ENCODE peak calls at places on chromosome 12, in seven cellular contexts. H, L, Y, O, V, W and A are unnamed samples.

GRCh38 chr12:48865141-48865440 is 579 bp downstream of the RND1 start:
- DNase-seq in H (no peak), L (no peak), Y (no peak), O (no peak), V (no peak), W (peak), A (no peak)

GRCh38 chr12:54439521-54440255 is 20.6 kb upstream of the ITGA5 start:
- DNase-seq in H (peak), L (no peak), Y (peak), O (peak), V (no peak), W (peak), A (peak)

GRCh38 chr12:1918875-1919236 is 404 bp upstream of the CACNA2D4 start:
- DNase-seq in H (no peak), L (no peak), Y (no peak), O (no peak), V (no peak), W (no peak), A (no peak)

GRCh38 chr12:20274008-20274407 is 94.3 kb upstream of the PDE3A start:
- DNase-seq in H (no peak), L (no peak), Y (no peak), O (no peak), V (no peak), W (peak), A (no peak)

GRCh38 chr12:78725951-78726550 is 138.5 kb upstream of the SYT1 start:
- DNase-seq in H (no peak), L (no peak), Y (no peak), O (no peak), V (no peak), W (peak), A (no peak)

GRCh38 chr12:57760347-57760982 is 5.6 kb downstream of the MARCHF9 start:
- DNase-seq in H (no peak), L (no peak), Y (no peak), O (no peak), V (no peak), W (peak), A (no peak)

GRCh38 chr12:63752283-63752682 is 27.4 kb upstream of the RXYLT1 start:
- DNase-seq in H (no peak), L (no peak), Y (no peak), O (no peak), V (no peak), W (no peak), A (no peak)

GRCh38 chr12:92544321-92544720 is 158.5 kb upstream of the PLEKHG7 start:
- DNase-seq in H (no peak), L (no peak), Y (no peak), O (no peak), V (no peak), W (no peak), A (no peak)

GRCh38 chr12:53223391-53224267 is 8.4 kb downstream of the RARG start:
- DNase-seq in H (peak), L (no peak), Y (no peak), O (no peak), V (no peak), W (peak), A (no peak)

GRCh38 chr12:103965590-103966407 is at the start of gene TDG:
- DNase-seq in H (peak), L (peak), Y (peak), O (peak), V (peak), W (peak), A (peak)
- TF ChIP-seq CTCF in H (no peak), L (no peak), Y (no peak), O (no peak), V (peak), W (peak), A (no peak)

GRCh38 chr12:111691262-111691661 is 5.4 kb downstream of the ACAD10 start:
- DNase-seq in H (no peak), L (no peak), Y (no peak), O (no peak), V (no peak), W (no peak), A (no peak)

GRCh38 chr12:111693818-111694217 is 8.0 kb downstream of the ACAD10 start:
- DNase-seq in H (no peak), L (no peak), Y (no peak), O (no peak), V (no peak), W (no peak), A (no peak)

GRCh38 chr12:111687255-111687654 is 1.4 kb downstream of the ACAD10 start:
- DNase-seq in H (no peak), L (no peak), Y (peak), O (peak), V (no peak), W (no peak), A (peak)

GRCh38 chr12:111687952-111688351 is 2.1 kb downstream of the ACAD10 start:
- DNase-seq in H (no peak), L (no peak), Y (no peak), O (no peak), V (no peak), W (no peak), A (no peak)

GRCh38 chr12:111692575-111693210 is 6.8 kb downstream of the ACAD10 start:
- DNase-seq in H (no peak), L (no peak), Y (peak), O (peak), V (no peak), W (no peak), A (no peak)
- TF ChIP-seq CTCF in H (no peak), L (no peak), Y (peak), O (no peak), V (peak), W (peak), A (peak)

GRCh38 chr12:3523058-3523457 is 32.1 kb downstream of the PRMT8 start:
- DNase-seq in H (no peak), L (no peak), Y (no peak), O (no peak), V (no peak), W (no peak), A (no peak)
- TF ChIP-seq CTCF in H (no peak), L (no peak), Y (no peak), O (no peak), V (no peak), W (no peak), A (no peak)

GRCh38 chr12:209246-209645 is 4.7 kb downstream of the SLC6A12 start:
- DNase-seq in H (no peak), L (no peak), Y (no peak), O (no peak), V (peak), W (no peak), A (no peak)
- TF ChIP-seq CTCF in H (no peak), L (no peak), Y (no peak), O (no peak), V (no peak), W (no peak), A (no peak)